ENCODE peak calls at places on chromosome 11, in nine cellular contexts. C is CD4-positive, alpha-beta memory T cell; J is right lobe of liver; Y is pancreas; N is fibroblast of lung; S is colonic mucosa; T is ovary; W is adrenal gland; V is neural progenitor cell. Q is an unnamed sample.

GRCh38 chr11:67490727-67491065 is 7.9 kb downstream of the AIP start:
- DNase-seq in C (no peak), J (no peak), Y (no peak), N (no peak), S (no peak), T (no peak), W (no peak), V (no peak), Q (no peak)

GRCh38 chr11:2794947-2795346 is 90.6 kb downstream of the CDKN1C start:
- DNase-seq in C (no peak), J (peak; percentile 44), Y (peak; percentile 12), N (no peak), S (no peak), T (peak; percentile 25), W (peak; percentile 53), V (no peak), Q (no peak)

GRCh38 chr11:60987577-60988277 is 16.2 kb downstream of the CD6 start:
- DNase-seq in C (peak; percentile 56), J (no peak), Y (no peak), N (no peak), S (no peak), T (no peak), W (no peak), V (no peak), Q (no peak)

GRCh38 chr11:7977251-7977917 is 9.8 kb upstream of the EIF3F start:
- DNase-seq in C (no peak), J (no peak), Y (no peak), N (peak; percentile 94), S (no peak), T (no peak), W (no peak), V (no peak), Q (no peak)

GRCh38 chr11:65782816-65783228 is 2.0 kb upstream of the AP5B1 start:
- DNase-seq in C (no peak), J (no peak), Y (no peak), N (no peak), S (no peak), T (no peak), W (no peak), V (no peak), Q (no peak)

GRCh38 chr11:103488579-103488978 is 379.4 kb downstream of the DYNC2H1 start:
- DNase-seq in C (no peak), J (no peak), Y (no peak), N (no peak), S (no peak), T (no peak), W (no peak), V (no peak), Q (no peak)

GRCh38 chr11:76067099-76067498 is 139.2 kb downstream of the WNT11 start:
- DNase-seq in C (no peak), J (no peak), Y (peak; percentile 32), N (no peak), S (no peak), T (no peak), W (no peak), V (no peak), Q (no peak)

GRCh38 chr11:22558638-22559037 is 67.0 kb downstream of the FANCF start:
- DNase-seq in C (no peak), J (no peak), Y (no peak), N (peak; percentile 6), S (no peak), T (no peak), W (no peak), V (no peak), Q (no peak)

GRCh38 chr11:9092846-9093778 is 1.7 kb upstream of the SCUBE2 start:
- DNase-seq in C (no peak), J (no peak), Y (peak; percentile 27), N (peak; percentile 5), S (no peak), T (no peak), W (no peak), V (no peak), Q (no peak)

GRCh38 chr11:125842319-125842948 is 9.3 kb downstream of the PATE4 start:
- DNase-seq in C (no peak), J (no peak), Y (no peak), N (no peak), S (no peak), T (no peak), W (no peak), V (no peak), Q (no peak)

GRCh38 chr11:86673055-86673843 is 833 bp upstream of the ME3 start:
- DNase-seq in C (no peak), J (no peak), Y (no peak), N (no peak), S (no peak), T (no peak), W (no peak), V (no peak), Q (no peak)

GRCh38 chr11:63914896-63915681 is 1.9 kb downstream of the RCOR2 start:
- DNase-seq in C (no peak), J (no peak), Y (no peak), N (no peak), S (no peak), T (no peak), W (no peak), V (peak; percentile 28), Q (no peak)

GRCh38 chr11:2730323-2731284 is 30.8 kb upstream of the KCNQ1OT1 start:
- DNase-seq in C (no peak), J (no peak), Y (no peak), N (no peak), S (no peak), T (no peak), W (no peak), V (no peak), Q (no peak)

GRCh38 chr11:117300301-117300700 is 9.2 kb downstream of the BACE1-AS start:
- DNase-seq in C (no peak), J (peak; percentile 62), Y (peak; percentile 74), N (peak; percentile 73), S (no peak), T (peak; percentile 85), W (peak; percentile 82), V (peak; percentile 73), Q (peak; percentile 44)

GRCh38 chr11:102950622-102951081 is 4.9 kb downstream of the MMP13 start:
- DNase-seq in C (no peak), J (no peak), Y (no peak), N (peak; percentile 87), S (no peak), T (no peak), W (no peak), V (no peak), Q (no peak)

GRCh38 chr11:44575288-44575672 is 9.8 kb downstream of the CD82 start:
- DNase-seq in C (no peak), J (no peak), Y (no peak), N (no peak), S (no peak), T (no peak), W (no peak), V (no peak), Q (no peak)

GRCh38 chr11:19961225-19961624 is 199.1 kb downstream of the DBX1 start:
- DNase-seq in C (no peak), J (no peak), Y (no peak), N (no peak), S (no peak), T (no peak), W (no peak), V (no peak), Q (no peak)

GRCh38 chr11:19962795-19963163 is 197.5 kb downstream of the DBX1 start:
- DNase-seq in C (no peak), J (no peak), Y (no peak), N (peak; percentile 95), S (no peak), T (no peak), W (no peak), V (no peak), Q (no peak)

GRCh38 chr11:19959697-19960096 is 200.6 kb downstream of the DBX1 start:
- DNase-seq in C (no peak), J (no peak), Y (no peak), N (no peak), S (no peak), T (no peak), W (no peak), V (no peak), Q (no peak)

GRCh38 chr11:19963697-19964340 is 196.5 kb downstream of the DBX1 start:
- DNase-seq in C (no peak), J (no peak), Y (no peak), N (no peak), S (no peak), T (no peak), W (no peak), V (no peak), Q (no peak)

DNA sequence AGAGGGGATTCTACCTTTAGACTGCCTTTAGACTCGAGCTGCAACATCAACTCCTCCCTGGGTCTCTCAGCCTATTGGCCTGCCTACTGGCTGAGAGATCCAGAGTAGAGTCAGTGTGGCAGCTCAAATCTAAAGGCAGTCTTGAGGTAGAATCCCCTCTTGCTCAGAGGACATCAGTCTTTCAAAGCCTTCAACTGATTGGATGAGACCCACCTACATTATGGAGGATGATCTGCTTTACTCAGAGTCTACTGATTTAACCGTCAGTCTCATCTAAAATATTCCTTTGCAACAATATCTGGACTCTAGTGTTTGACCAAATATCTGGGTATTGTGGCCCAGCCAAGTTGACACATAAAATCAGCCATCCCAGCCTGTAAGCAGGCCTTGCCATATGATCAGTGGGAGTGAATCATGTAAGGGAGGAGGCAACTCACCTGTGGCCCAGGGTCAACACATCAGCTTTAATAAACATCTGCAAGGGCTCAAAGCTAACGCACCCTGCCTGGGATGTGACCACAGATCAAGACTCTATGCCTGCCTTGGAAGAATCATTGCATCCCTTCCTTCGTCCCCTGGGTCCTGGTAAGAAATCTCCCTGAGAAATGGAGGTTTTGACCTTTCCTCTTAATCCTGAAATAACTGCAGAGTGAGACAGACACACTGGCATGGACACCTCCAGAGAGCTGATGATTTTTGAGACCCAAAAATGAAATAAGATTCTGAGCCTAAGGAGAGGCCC is 198.1 kb downstream of the DBX1 start:
- DNase-seq in C (no peak), J (no peak), Y (no peak), N (no peak), S (no peak), T (no peak), W (no peak), V (no peak), Q (no peak)
- H3K27ac ChIP-seq in C (no peak overlapping the region), J (no peak overlapping the region), Y (no peak overlapping the region), N (peak overlapping the region; percentile 66), S (no peak overlapping the region), T (no peak overlapping the region), W (no peak overlapping the region), V (no peak overlapping the region), Q (no peak overlapping the region)

GRCh38 chr11:97965849-97966646 is 1054.7 kb upstream of the CNTN5 start:
- DNase-seq in C (no peak), J (no peak), Y (no peak), N (peak; percentile 84), S (no peak), T (no peak), W (no peak), V (no peak), Q (no peak)
- H3K27ac ChIP-seq in C (no peak overlapping the region), J (no peak overlapping the region), Y (no peak overlapping the region), N (peak overlapping the region; percentile 70), S (no peak overlapping the region), T (no peak overlapping the region), W (no peak overlapping the region), V (no peak overlapping the region), Q (no peak overlapping the region)

GRCh38 chr11:77407613-77408012 is 66.3 kb downstream of the PAK1 start:
- DNase-seq in C (no peak), J (peak; percentile 67), Y (peak; percentile 76), N (peak; percentile 83), S (peak; percentile 85), T (peak; percentile 20), W (peak; percentile 87), V (no peak), Q (no peak)
- H3K27ac ChIP-seq in C (no peak overlapping the region), J (no peak overlapping the region), Y (no peak overlapping the region), N (no peak overlapping the region), S (peak overlapping the region; percentile 8), T (no peak overlapping the region), W (no peak overlapping the region), V (no peak overlapping the region), Q (no peak overlapping the region)

GRCh38 chr11:11607772-11608171 is 14.0 kb downstream of the GALNT18 start:
- DNase-seq in C (no peak), J (no peak), Y (no peak), N (no peak), S (no peak), T (no peak), W (no peak), V (no peak), Q (no peak)
- H3K27ac ChIP-seq in C (no peak overlapping the region), J (no peak overlapping the region), Y (no peak overlapping the region), N (no peak overlapping the region), S (no peak overlapping the region), T (no peak overlapping the region), W (no peak overlapping the region), V (no peak overlapping the region), Q (no peak overlapping the region)

Q was measured in testis.